ENCODE peak calls at places on chromosome 21, in five cellular contexts. D, C, Z, T and L are unnamed samples.

GRCh38 chr21:32386195-32386870 is 6.5 kb downstream of the URB1 start:
- DNase-seq in C (no peak), T (no peak), Z (no peak), D (no peak), L (no peak)

GRCh38 chr21:34558166-34558565 is 46.2 kb upstream of the KCNE1 start:
- DNase-seq in C (no peak), Z (no peak), T (no peak), D (no peak), L (no peak)

GRCh38 chr21:41507521-41508414 is at the start of gene TMPRSS2:
- DNase-seq in Z (no peak), C (no peak), T (no peak), D (no peak), L (no peak)

GRCh38 chr21:19683492-19683891 is 1279.9 kb upstream of the TMPRSS15 start:
- DNase-seq in T (no peak), C (no peak), Z (no peak), D (no peak), L (no peak)

GRCh38 chr21:40254540-40255455 is 387.6 kb downstream of the PCP4 start:
- DNase-seq in D (no peak), Z (no peak), C (peak; percentile 60), T (no peak), L (no peak)

GRCh38 chr21:27306821-27307746 is 340.2 kb upstream of the ADAMTS5 start:
- DNase-seq in D (no peak), C (no peak), T (no peak), Z (no peak), L (no peak)

GRCh38 chr21:30306821-30307330 is 13.2 kb downstream of the KRTAP26-1 start:
- DNase-seq in C (peak; percentile 0), D (no peak), T (no peak), Z (no peak), L (no peak)

GRCh38 chr21:29232601-29233541 is 65.9 kb upstream of the BACH1 start:
- DNase-seq in Z (peak; percentile 38), C (no peak), T (no peak), D (no peak), L (no peak)

GRCh38 chr21:15706686-15707085 is 23.1 kb upstream of the USP25 start:
- DNase-seq in C (no peak), T (no peak), D (no peak), Z (peak; percentile 8), L (no peak)

GRCh38 chr21:28454978-28455600 is 537.6 kb downstream of the LTN1 start:
- DNase-seq in T (no peak), D (no peak), Z (no peak), C (no peak), L (no peak)

GRCh38 chr21:25637846-25638245 is 1.2 kb upstream of the JAM2 start:
- DNase-seq in T (no peak), C (no peak), D (no peak), Z (no peak), L (no peak)

GRCh38 chr21:30444204-30444603 is 4.1 kb downstream of the KRTAP15-1 start:
- DNase-seq in D (no peak), T (no peak), C (no peak), Z (no peak), L (no peak)

GRCh38 chr21:34614443-34614692 is 545 bp downstream of the RCAN1 start:
- DNase-seq in Z (no peak), C (no peak), D (no peak), T (no peak), L (no peak)

GRCh38 chr21:31117046-31117916 is 79.0 kb upstream of the KRTAP19-8 start:
- DNase-seq in C (no peak), T (no peak), Z (no peak), D (no peak), L (no peak)

GRCh38 chr21:18772404-18772803 is 368.8 kb upstream of the TMPRSS15 start:
- DNase-seq in Z (no peak), T (no peak), D (no peak), C (no peak), L (no peak)

GRCh38 chr21:29332461-29333354 is 34.0 kb downstream of the BACH1 start:
- DNase-seq in C (no peak), T (no peak), Z (no peak), D (no peak), L (no peak)

GRCh38 chr21:25501996-25502665 is 105.2 kb downstream of the MRPL39 start:
- DNase-seq in Z (no peak), D (peak; percentile 87), C (no peak), T (no peak), L (no peak)

GRCh38 chr21:39728341-39728740 is 16.6 kb upstream of the IGSF5 start:
- DNase-seq in D (no peak), Z (no peak), C (no peak), T (no peak), L (no peak)

GRCh38 chr21:14985306-14985705 is 79.5 kb downstream of the NRIP1 start:
- DNase-seq in Z (no peak), T (no peak), C (no peak), D (no peak), L (no peak)

GRCh38 chr21:25809013-25809412 is 74.2 kb downstream of the GABPA start:
- DNase-seq in Z (no peak), D (no peak), C (no peak), T (no peak), L (no peak)

GRCh38 chr21:29481641-29482040 is 182.9 kb downstream of the BACH1 start:
- DNase-seq in Z (no peak), T (no peak), C (no peak), D (no peak), L (no peak)

GRCh38 chr21:26965567-26966359 is 1.1 kb downstream of the ADAMTS5 start:
- DNase-seq in D (no peak), C (peak; percentile 86), Z (no peak), T (no peak), L (peak; percentile 48)

GRCh38 chr21:31548688-31549087 is 110.8 kb upstream of the SOD1 start:
- DNase-seq in D (no peak), T (no peak), Z (no peak), C (no peak), L (no peak)

GRCh38 chr21:16945580-16945979 is 567.3 kb upstream of the CXADR start:
- DNase-seq in T (no peak), D (no peak), Z (no peak), C (no peak), L (no peak)

GRCh38 chr21:24436236-24436635 is 1171.0 kb downstream of the MRPL39 start:
- DNase-seq in Z (no peak), C (no peak), D (no peak), T (no peak), L (no peak)
- TF ChIP-seq FOXM1 in Z (no peak), C (no peak), D (no peak), T (no peak), L (no peak)

GRCh38 chr21:35923971-35924370 is 136.4 kb downstream of the SETD4 start:
- DNase-seq in C (no peak), D (no peak), Z (no peak), T (no peak), L (no peak)

GRCh38 chr21:35927262-35927661 is 133.1 kb downstream of the SETD4 start:
- DNase-seq in T (no peak), C (no peak), D (no peak), Z (no peak), L (no peak)

GRCh38 chr21:35926003-35926541 is 134.3 kb downstream of the SETD4 start:
- DNase-seq in Z (no peak), C (no peak), T (no peak), D (no peak), L (no peak)

GRCh38 chr21:35924714-35925301 is 135.5 kb downstream of the SETD4 start:
- DNase-seq in Z (no peak), C (no peak), D (no peak), T (no peak), L (no peak)

GRCh38 chr21:35925497-35925896 is 134.8 kb downstream of the SETD4 start:
- DNase-seq in D (no peak), Z (no peak), T (peak; percentile 83), C (no peak), L (no peak)
- TF ChIP-seq FOXM1 in D (no peak), Z (no peak), T (no peak), C (no peak), L (no peak)

DNA sequence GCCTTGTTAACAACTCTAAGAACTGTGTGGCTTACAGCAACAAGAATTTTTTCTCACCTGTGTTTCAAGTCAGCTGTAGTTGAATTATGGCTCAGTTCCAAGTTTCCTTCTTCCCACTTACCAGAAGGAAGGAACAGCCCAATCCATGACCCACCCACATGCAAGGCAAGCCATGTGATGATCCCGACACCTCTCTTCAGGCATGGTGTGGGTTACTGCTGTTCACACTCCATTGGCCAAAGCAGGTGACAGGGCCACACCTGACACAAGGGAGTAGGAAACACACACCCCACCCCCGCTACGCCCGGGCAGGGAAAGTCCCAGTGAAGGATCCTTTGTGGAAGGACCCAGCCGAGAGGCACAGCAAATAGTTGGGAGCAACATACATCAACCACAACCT is 36.3 kb downstream of the KCNJ15 start:
- DNase-seq in T (no peak), C (no peak), Z (no peak), D (no peak), L (no peak)
- TF ChIP-seq FOXM1 in T (no peak), C (no peak), Z (no peak), D (no peak), L (no peak)

DNA sequence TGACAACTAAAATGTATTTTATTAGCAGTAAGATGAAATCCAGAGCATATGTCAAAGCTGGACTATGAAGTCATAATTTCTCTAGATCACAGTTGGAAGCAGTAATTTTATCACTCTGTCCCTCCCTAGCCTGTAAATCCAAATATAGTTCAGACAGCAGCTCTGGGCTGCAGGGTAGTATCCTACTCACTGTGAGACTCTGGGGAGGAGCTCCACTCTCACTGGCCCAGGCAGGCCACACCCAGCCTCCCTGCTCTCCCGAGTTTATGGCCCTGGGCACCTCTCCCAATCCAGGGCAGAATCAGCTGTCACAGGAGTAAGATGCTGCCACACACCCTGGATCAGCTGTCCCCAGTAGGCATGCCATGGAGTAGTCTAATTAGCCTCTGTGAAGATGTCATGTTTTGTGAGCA is 131.1 kb downstream of the HLCS start:
- DNase-seq in D (no peak), C (peak; percentile 22), T (no peak), Z (peak; percentile 11), L (peak; percentile 63)
- TF ChIP-seq FOXM1 in D (no peak), C (no peak), T (no peak), Z (no peak), L (no peak)

GRCh38 chr21:42683371-42684108 is 30.1 kb downstream of the PDE9A start:
- DNase-seq in C (no peak), T (no peak), D (no peak), Z (no peak), L (no peak)

GRCh38 chr21:42682661-42683060 is 29.2 kb downstream of the PDE9A start:
- DNase-seq in D (no peak), C (no peak), Z (no peak), T (no peak), L (no peak)

GRCh38 chr21:42680429-42680828 is 27.0 kb downstream of the PDE9A start:
- DNase-seq in C (no peak), T (no peak), Z (no peak), D (no peak), L (no peak)

GRCh38 chr21:42679982-42680330 is 26.5 kb downstream of the PDE9A start:
- DNase-seq in Z (no peak), T (no peak), D (no peak), C (no peak), L (no peak)

GRCh38 chr21:42681296-42682206 is 28.1 kb downstream of the PDE9A start:
- DNase-seq in C (no peak), D (no peak), Z (no peak), T (no peak), L (no peak)
- TF ChIP-seq FOXM1 in C (no peak), D (no peak), Z (no peak), T (no peak), L (no peak)